ENCODE peak calls at places on chromosomes 12 and 14, in six cellular contexts. J is H1, R is DND-41, O is left lung, L is psoas muscle, Y is tibial artery. E is an unnamed sample. For H3K27me3, the result is how much of the 10 kb centered on the place peaks cover.

GRCh38 chr14:24280797-24281460 is 9.5 kb upstream of the RABGGTA start:
- DNase-seq in J (no peak), R (no peak), O (no peak), L (no peak), Y (no peak), E (no peak)

GRCh38 chr14:73741876-73742519 is 27.8 kb upstream of the PNMA1 start:
- DNase-seq in J (no peak), R (peak), O (no peak), L (no peak), Y (no peak), E (no peak)

GRCh38 chr12:103928736-103929050 is 1.5 kb upstream of the HSP90B1 start:
- DNase-seq in J (no peak), R (no peak), O (peak), L (no peak), Y (peak), E (peak)

GRCh38 chr12:1132309-1132708 is 141.3 kb downstream of the ERC1 start:
- DNase-seq in J (no peak), R (no peak), O (no peak), L (no peak), Y (no peak), E (no peak)

GRCh38 chr12:52867636-52868035 is 18.8 kb upstream of the KRT78 start:
- DNase-seq in J (no peak), R (peak), O (peak), L (peak), Y (peak), E (peak)

GRCh38 chr12:3725267-3726115 is 27.4 kb downstream of the CRACR2A start:
- DNase-seq in J (no peak), R (no peak), O (no peak), L (no peak), Y (no peak), E (no peak)

GRCh38 chr12:49970658-49971057 is 2.1 kb upstream of the AQP6 start:
- DNase-seq in J (no peak), R (no peak), O (no peak), L (no peak), Y (no peak), E (no peak)

GRCh38 chr12:53223391-53224267 is 8.4 kb downstream of the RARG start:
- DNase-seq in J (no peak), R (peak), O (no peak), L (peak), Y (no peak), E (peak)

GRCh38 chr12:6059221-6059620 is 65.2 kb downstream of the VWF start:
- DNase-seq in J (no peak), R (no peak), O (no peak), L (no peak), Y (no peak), E (no peak)

GRCh38 chr14:24670594-24670993 is 36.6 kb upstream of the GZMB start:
- DNase-seq in J (no peak), R (no peak), O (no peak), L (no peak), Y (no peak), E (no peak)

GRCh38 chr12:100401660-100402059 is 44.8 kb downstream of the SLC17A8 start:
- DNase-seq in J (no peak), R (no peak), O (no peak), L (no peak), Y (no peak), E (no peak)

GRCh38 chr14:93072659-93073365 is 42.9 kb downstream of the ITPK1 start:
- DNase-seq in J (no peak), R (no peak), O (peak), L (no peak), Y (no peak), E (no peak)

GRCh38 chr14:103541944-103542544 is 13.0 kb downstream of the TRMT61A start:
- DNase-seq in J (no peak), R (no peak), O (peak), L (peak), Y (no peak), E (peak)

GRCh38 chr12:132114667-132115066 is 29.5 kb downstream of the DDX51 start:
- DNase-seq in J (no peak), R (no peak), O (no peak), L (no peak), Y (no peak), E (no peak)

GRCh38 chr12:4133636-4134433 is 139.7 kb upstream of the CCND2 start:
- DNase-seq in J (no peak), R (no peak), O (no peak), L (no peak), Y (no peak), E (no peak)

DNA sequence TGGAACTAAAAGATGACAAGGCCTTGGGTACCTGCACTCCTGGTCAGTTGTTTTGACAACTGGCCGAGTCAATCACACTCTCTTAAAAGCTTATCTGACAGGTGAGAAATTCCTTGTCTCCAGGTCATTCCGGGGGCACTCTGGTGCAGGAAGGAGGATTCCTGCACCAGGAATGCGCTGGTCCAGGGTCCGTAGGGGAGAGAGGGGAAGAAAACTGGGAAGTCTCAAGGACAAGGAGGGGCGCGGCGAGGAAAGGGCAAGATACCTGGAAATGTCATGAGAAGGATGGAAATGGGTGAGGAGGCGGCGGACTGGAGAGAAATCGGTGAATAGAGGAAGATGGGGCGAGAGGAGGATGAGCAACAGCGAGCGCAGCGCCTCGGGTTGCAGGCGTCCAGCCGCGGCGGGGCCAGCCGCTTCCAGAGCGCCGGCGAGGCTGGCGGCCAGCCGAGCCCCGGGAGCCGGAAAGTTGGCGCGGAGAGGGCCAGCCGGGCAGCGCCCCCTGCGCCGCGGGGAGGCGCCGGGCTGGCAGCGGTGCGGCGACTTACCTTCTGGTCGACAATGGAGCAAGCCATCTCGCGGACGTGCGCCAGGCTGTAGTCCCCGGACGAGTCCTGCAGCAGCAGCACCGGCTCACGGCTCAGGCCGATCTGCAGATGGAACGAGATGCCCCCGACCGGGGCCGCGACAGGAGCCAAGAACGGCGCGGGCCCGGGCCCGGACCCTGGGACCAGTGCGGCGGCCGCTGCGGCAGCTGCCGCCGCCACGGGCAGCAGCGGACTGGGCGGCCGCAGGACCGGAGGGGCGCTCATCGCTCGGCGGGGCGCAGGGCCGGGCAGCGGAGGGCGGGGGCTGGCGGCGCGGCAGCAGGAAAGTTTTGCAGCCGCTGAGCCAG is 699 bp downstream of the PRKD1 start:
- DNase-seq in J (no peak), R (no peak), O (peak), L (peak), Y (peak), E (peak)
- TF ChIP-seq CTCF in J (no peak), R (no peak), O (no peak), L (no peak), Y (no peak), E (no peak)

GRCh38 chr12:113973109-113973904 is 7.2 kb upstream of the RBM19 start:
- DNase-seq in J (no peak), R (no peak), O (no peak), L (no peak), Y (no peak), E (no peak)
- H3K27me3 ChIP-seq in J (under half), R (under half), O (under half), L (under half), Y (under half), E (half or more)

GRCh38 chr12:62827042-62827441 is 107.9 kb downstream of the PPM1H start:
- DNase-seq in J (no peak), R (no peak), O (no peak), L (no peak), Y (no peak), E (no peak)
- TF ChIP-seq CTCF in J (peak), R (no peak), O (no peak), L (no peak), Y (no peak), E (no peak)

GRCh38 chr12:113087193-113087592 is 30.7 kb downstream of the DTX1 start:
- DNase-seq in J (no peak), R (peak), O (peak), L (no peak), Y (no peak), E (no peak)

GRCh38 chr12:113088971-113089756 is 32.6 kb downstream of the DTX1 start:
- DNase-seq in J (no peak), R (peak), O (peak), L (no peak), Y (no peak), E (no peak)

GRCh38 chr12:113083863-113084430 is 27.4 kb downstream of the DTX1 start:
- DNase-seq in J (no peak), R (no peak), O (peak), L (peak), Y (no peak), E (peak)

GRCh38 chr12:113088037-113088436 is 31.5 kb downstream of the DTX1 start:
- DNase-seq in J (no peak), R (peak), O (peak), L (no peak), Y (no peak), E (no peak)

GRCh38 chr12:113086249-113087164 is 30.0 kb downstream of the DTX1 start:
- DNase-seq in J (no peak), R (peak), O (peak), L (no peak), Y (no peak), E (no peak)
- H3K27me3 ChIP-seq in J (under half), R (under half), O (under half), L (under half), Y (under half), E (under half)

DNA sequence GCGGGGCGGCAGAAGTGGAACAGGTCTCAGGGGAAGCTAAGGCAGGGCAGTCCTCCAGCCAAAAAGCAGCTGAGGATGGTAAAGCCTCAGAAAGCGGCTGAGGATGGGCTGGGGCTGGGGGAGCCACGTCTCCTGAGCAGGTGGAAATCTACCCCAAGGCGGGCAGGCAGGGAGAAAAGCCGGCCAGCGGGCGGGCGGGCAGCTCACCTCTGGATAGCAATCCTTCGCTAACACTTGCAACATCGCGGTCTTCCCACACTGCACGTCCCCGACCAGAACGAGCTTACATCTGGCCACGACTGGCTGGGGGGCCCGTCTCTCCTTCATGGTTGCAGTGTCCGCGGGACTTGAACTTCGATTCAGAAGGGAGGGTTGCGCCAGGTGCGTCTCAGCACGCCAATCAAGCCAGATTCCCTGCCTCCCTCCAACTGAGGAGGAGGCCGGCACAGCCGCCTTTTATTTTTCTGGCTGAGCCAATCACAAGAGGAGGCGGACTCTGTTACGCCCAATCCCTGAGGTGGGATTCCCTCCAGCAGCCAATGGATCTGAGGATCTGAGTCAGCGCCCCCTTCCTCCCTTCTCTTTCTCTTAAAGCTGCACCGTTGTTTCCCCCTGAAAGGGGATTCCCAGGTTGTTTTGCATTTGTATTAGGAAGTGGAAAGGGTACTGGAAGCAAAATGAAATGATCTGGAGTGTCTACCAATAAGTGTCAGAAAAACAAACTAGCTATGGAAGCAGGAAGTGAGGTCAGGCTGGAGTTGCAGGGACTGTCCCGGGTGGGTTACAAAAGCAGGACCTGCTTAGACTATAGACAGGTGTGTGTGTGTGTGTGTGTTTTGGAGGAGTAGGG is at the start of gene RND1:
- DNase-seq in J (peak), R (peak), O (peak), L (peak), Y (peak), E (peak)
- TF ChIP-seq CTCF in J (no peak), R (peak), O (no peak), L (no peak), Y (no peak), E (peak)

GRCh38 chr12:118528625-118529024 is 152.3 kb downstream of the SUDS3 start:
- DNase-seq in J (no peak), R (no peak), O (no peak), L (no peak), Y (no peak), E (no peak)

GRCh38 chr12:118520954-118521353 is 144.6 kb downstream of the SUDS3 start:
- DNase-seq in J (no peak), R (no peak), O (no peak), L (no peak), Y (no peak), E (no peak)

GRCh38 chr12:118526255-118527095 is 150.1 kb downstream of the SUDS3 start:
- DNase-seq in J (no peak), R (no peak), O (no peak), L (no peak), Y (no peak), E (peak)

GRCh38 chr12:118520428-118520827 is 144.1 kb downstream of the SUDS3 start:
- DNase-seq in J (no peak), R (no peak), O (no peak), L (no peak), Y (no peak), E (no peak)

GRCh38 chr12:118525216-118525615 is 148.9 kb downstream of the SUDS3 start:
- DNase-seq in J (no peak), R (no peak), O (no peak), L (no peak), Y (no peak), E (no peak)
- H3K27me3 ChIP-seq in J (under half), R (under half), O (under half), L (under half), Y (under half), E (under half)